ENCODE peak calls at places on chromosomes 16 and 17, in seven cellular contexts. Y is keratinocyte, N is LNCaP clone FGC, W is body of pancreas, F is Caco-2, M is BE2C, G is mucosa of descending colon. H is an unnamed sample.

GRCh38 chr17:78717431-78717980 is 64.6 kb downstream of the CYTH1 start:
- DNase-seq in M (peak; percentile 42), Y (no peak), W (peak; percentile 33), G (no peak), N (peak; percentile 56), F (no peak), H (no peak)

GRCh38 chr17:76581515-76581914 is 4.1 kb downstream of the ST6GALNAC2 start:
- DNase-seq in W (no peak), G (no peak), Y (no peak), N (no peak), M (no peak), F (no peak), H (no peak)

GRCh38 chr16:75660321-75660720 is 12.7 kb downstream of the TERF2IP start:
- DNase-seq in G (no peak), Y (no peak), F (no peak), W (no peak), M (no peak), N (no peak), H (no peak)

GRCh38 chr17:75738218-75738802 is 17.1 kb downstream of the ITGB4 start:
- DNase-seq in Y (no peak), W (no peak), F (no peak), N (no peak), G (no peak), M (no peak), H (no peak)

GRCh38 chr17:57874434-57875108 is 24.7 kb upstream of the MRPS23 start:
- DNase-seq in Y (no peak), G (peak; percentile 53), W (peak; percentile 44), M (peak; percentile 76), F (no peak), N (no peak), H (peak; percentile 81)

GRCh38 chr17:60293580-60294335 is 98.2 kb downstream of the USP32 start:
- DNase-seq in Y (no peak), M (no peak), G (no peak), W (no peak), F (no peak), N (no peak), H (no peak)

GRCh38 chr16:85390511-85391174 is 222.5 kb upstream of the GSE1 start:
- DNase-seq in M (peak; percentile 95), N (peak; percentile 50), Y (no peak), W (peak; percentile 59), F (peak; percentile 95), G (peak; percentile 84), H (peak; percentile 88)

GRCh38 chr17:58643147-58643546 is 48.7 kb downstream of the TEX14 start:
- DNase-seq in Y (no peak), N (no peak), W (no peak), F (no peak), M (no peak), G (no peak), H (no peak)

GRCh38 chr17:72381597-72382397 is 261.0 kb downstream of the SOX9 start:
- DNase-seq in F (no peak), Y (no peak), W (no peak), M (no peak), N (no peak), G (no peak), H (no peak)

GRCh38 chr16:78742501-78743283 is 643.2 kb downstream of the WWOX start:
- DNase-seq in Y (no peak), N (no peak), F (no peak), W (no peak), M (no peak), G (peak; percentile 63), H (peak; percentile 56)

GRCh38 chr17:61475726-61476125 is 23.5 kb downstream of the TBX4 start:
- DNase-seq in G (peak; percentile 9), Y (peak; percentile 65), N (no peak), M (no peak), W (peak; percentile 5), F (no peak), H (no peak)

GRCh38 chr17:57215317-57215716 is 41.0 kb upstream of the MSI2 start:
- DNase-seq in G (no peak), W (peak; percentile 14), M (peak; percentile 34), F (no peak), Y (no peak), N (peak; percentile 67), H (no peak)

GRCh38 chr17:27446569-27447301 is 9.5 kb upstream of the KSR1 start:
- DNase-seq in N (no peak), F (no peak), M (peak; percentile 62), Y (no peak), G (no peak), W (no peak), H (no peak)

GRCh38 chr17:56762988-56763387 is 70.7 kb downstream of the C17orf67 start:
- DNase-seq in N (no peak), M (no peak), Y (no peak), G (no peak), F (no peak), W (no peak), H (no peak)

GRCh38 chr16:35564889-35565288 is 2105.5 kb downstream of the TP53TG3F start:
- DNase-seq in Y (no peak), M (no peak), F (no peak), W (no peak), G (no peak), N (no peak), H (no peak)

DNA sequence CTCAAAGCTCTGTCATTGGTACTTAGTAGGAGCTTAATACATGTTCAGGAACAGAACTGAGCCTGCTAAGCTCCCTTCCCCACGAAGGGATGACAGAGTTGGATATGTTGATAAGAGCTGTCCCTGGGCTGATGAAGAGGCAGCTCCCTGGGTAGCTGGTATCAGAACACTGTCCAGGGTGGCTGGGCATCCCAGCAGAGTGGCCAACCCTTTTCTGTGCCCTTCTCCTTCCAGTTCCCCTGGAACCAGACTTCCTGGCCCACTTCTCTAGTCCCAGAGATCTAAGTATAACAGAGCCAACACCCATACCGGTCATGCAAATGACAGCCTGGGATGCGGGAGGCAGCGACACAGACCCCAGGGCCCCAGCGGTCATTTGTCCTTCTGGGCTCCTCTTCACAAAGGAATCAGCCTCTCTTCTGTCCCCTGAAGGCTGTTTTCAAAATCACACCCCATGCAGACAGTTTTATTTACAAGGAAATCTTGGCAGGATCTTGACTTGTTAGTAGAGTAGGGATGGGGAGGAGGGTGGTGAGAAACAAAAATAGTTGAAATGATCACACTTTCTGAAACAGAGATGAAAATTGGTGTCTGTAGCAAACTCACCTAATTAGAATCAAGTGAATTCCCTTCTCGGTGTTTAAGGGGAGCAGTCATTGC is 1.4 kb upstream of the RHBDL3 start:
- DNase-seq in F (no peak), Y (no peak), G (no peak), M (no peak), N (no peak), W (no peak), H (no peak)
- TF ChIP-seq CTCF in F (peak; percentile 12), Y (no peak), G (no peak), M (peak; percentile 16), N (peak; percentile 23), W (no peak), H (no peak)

DNA sequence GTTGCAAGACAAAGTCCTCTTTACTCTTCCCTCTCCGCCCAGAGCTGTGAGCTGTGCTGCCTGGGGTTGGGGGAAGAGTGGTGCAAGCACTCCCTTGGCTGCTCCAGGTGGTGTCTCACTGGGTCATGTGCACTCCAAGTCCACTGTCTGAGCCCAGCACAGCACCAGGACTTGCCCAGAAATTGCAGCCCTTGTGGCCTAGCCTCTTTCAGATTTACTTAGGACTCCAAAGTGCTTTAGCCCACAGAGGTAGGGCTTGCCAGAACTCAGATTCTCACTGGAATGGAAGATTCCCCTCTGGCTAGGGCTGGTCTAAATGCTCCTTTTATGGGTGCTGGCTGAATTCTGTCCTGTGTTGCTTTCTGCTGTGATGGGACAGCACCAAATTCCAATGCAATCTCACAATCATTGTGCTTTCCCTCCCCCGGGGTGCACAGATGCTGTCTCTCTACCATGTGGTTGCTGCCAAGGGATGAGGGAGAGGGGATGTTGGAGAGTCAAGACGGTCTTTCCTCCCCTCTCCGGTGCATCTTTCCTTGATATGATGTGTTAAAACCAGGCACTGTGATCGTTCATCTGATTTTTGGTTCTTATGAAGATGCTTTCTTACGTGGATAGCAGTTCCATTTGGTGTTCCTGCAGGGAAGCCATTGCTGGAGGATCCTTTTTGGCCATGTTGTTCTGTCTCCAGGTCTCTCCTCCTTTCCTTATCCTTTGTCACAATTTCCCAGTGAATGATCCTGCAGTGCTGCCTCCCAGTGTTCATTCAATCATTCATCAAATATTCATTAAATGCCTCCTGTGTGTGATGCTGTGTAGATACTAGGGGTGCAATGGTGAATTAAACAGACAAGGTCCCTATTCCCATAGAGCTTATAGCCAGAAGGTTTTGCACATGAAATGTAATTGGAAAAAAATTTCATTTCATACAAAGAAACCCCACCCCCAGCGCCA is 216.3 kb downstream of the SPECC1 start:
- DNase-seq in F (no peak), M (no peak), G (no peak), W (no peak), Y (no peak), N (no peak), H (no peak)
- TF ChIP-seq CTCF in F (no peak), M (no peak), G (no peak), W (no peak), Y (peak; percentile 35), N (peak; percentile 44), H (no peak)

DNA sequence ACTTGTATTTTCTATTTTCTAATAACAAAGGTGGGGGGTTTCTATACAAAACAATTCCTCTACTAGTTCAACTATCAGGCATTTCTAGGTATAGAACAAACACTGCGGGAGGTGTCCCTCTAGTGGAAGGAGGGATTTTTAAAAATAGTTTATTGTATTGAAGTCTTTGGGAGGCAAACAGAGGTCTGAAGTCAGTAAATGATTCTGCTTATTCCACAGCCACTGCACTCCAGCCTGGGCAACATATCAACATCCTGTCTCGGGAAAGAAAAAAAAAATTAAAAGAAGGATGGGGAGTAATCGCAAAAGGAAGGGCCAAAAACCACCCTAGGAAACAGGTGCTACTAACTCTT is 648 bp upstream of the ERCC4 start:
- DNase-seq in G (no peak), N (no peak), M (no peak), F (peak; percentile 33), W (peak; percentile 35), Y (no peak), H (no peak)
- TF ChIP-seq CTCF in G (no peak), N (peak; percentile 39), M (peak; percentile 21), F (no peak), W (peak; percentile 58), Y (no peak), H (no peak)

GRCh38 chr16:47483616-47484015 is 22.5 kb downstream of the PHKB start:
- DNase-seq in W (no peak), F (no peak), N (no peak), M (no peak), Y (no peak), G (no peak), H (no peak)

GRCh38 chr16:47486856-47487255 is 25.7 kb downstream of the PHKB start:
- DNase-seq in N (no peak), W (no peak), F (no peak), G (no peak), Y (no peak), M (no peak), H (no peak)

GRCh38 chr16:47490471-47490870 is 29.3 kb downstream of the PHKB start:
- DNase-seq in W (no peak), F (no peak), G (no peak), M (no peak), N (no peak), Y (no peak), H (no peak)

GRCh38 chr16:47492036-47492427 is 30.9 kb downstream of the PHKB start:
- DNase-seq in M (no peak), F (no peak), Y (no peak), W (no peak), G (no peak), N (no peak), H (no peak)

DNA sequence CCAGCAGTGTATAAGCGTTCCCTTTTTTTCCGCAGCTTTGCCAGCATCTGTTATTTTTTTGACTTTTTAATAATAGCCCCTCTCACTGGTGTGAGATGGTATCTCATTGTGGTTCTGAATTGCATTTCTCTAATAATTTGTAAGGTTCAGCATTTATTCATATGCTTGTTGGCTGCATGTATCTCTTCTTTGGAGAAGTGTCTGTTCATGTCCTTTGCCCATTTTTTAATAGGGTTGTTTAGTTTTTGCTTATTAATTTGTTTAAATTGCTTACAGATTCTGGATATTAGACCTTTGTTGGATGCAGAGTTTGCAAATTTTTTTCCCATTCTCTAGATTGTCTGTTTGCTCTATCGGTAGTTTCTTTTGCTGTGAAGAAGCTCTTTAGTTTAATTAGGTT is 26.9 kb downstream of the PHKB start:
- DNase-seq in G (no peak), F (no peak), N (no peak), Y (no peak), W (no peak), M (no peak), H (no peak)
- TF ChIP-seq CTCF in G (no peak), F (no peak), N (no peak), Y (no peak), W (no peak), M (no peak), H (no peak)

H was measured in psoas muscle.